ENCODE peak calls at places on chromosome 18, in five cellular contexts. K, N, H, I and A are unnamed samples.

GRCh38 chr18:4069183-4069582 is 385.9 kb downstream of the DLGAP1 start:
- DNase-seq in N (no peak), H (no peak), I (no peak), K (no peak), A (no peak)

GRCh38 chr18:62863629-62864028 is 148.3 kb downstream of the PHLPP1 start:
- DNase-seq in N (no peak), H (no peak), I (peak), K (no peak), A (peak)

GRCh38 chr18:45505497-45506206 is 109.6 kb upstream of the SLC14A2 start:
- DNase-seq in I (peak), K (no peak), H (no peak), N (no peak), A (no peak)

GRCh38 chr18:9029131-9029530 is 73.4 kb upstream of the NDUFV2 start:
- DNase-seq in N (no peak), I (no peak), H (no peak), K (no peak), A (no peak)

GRCh38 chr18:65592419-65592818 is 158.4 kb upstream of the CDH7 start:
- DNase-seq in N (no peak), K (no peak), I (no peak), H (no peak), A (peak)

GRCh38 chr18:79900610-79901570 is 50.6 kb downstream of the SLC66A2 start:
- DNase-seq in H (no peak), I (no peak), K (no peak), N (no peak), A (no peak)

GRCh38 chr18:54607213-54607934 is 16.3 kb downstream of the DYNAP start:
- DNase-seq in H (no peak), K (no peak), N (no peak), I (peak), A (peak)

GRCh38 chr18:22223263-22223960 is 54.0 kb downstream of the GATA6 start:
- DNase-seq in K (peak), N (no peak), I (peak), H (peak), A (peak)

GRCh38 chr18:34787931-34788532 is 77.9 kb downstream of the DTNA start:
- DNase-seq in H (no peak), N (peak), I (peak), K (peak), A (peak)

GRCh38 chr18:48713302-48713701 is 174.5 kb downstream of the CTIF start:
- DNase-seq in N (no peak), H (no peak), K (no peak), I (no peak), A (no peak)

GRCh38 chr18:48827321-48828200 is 123.2 kb downstream of the SMAD7 start:
- DNase-seq in K (no peak), I (peak), N (no peak), H (peak), A (no peak)